ENCODE peak calls at places on chromosomes 3 and 15, in eight cellular contexts. J, M, G, P, W, F, D and Q are unnamed samples.

GRCh38 chr3:8607285-8608040 is 37.1 kb downstream of the SSUH2 start:
- DNase-seq in W (peak; percentile 69), F (peak; percentile 57), G (peak; percentile 13), M (no peak), D (no peak), J (peak; percentile 85), P (peak; percentile 76), Q (peak; percentile 72)

GRCh38 chr15:43911235-43911661 is 84.4 kb downstream of the WDR76 start:
- DNase-seq in W (no peak), J (peak; percentile 96), F (peak; percentile 73), M (no peak), D (no peak), P (peak; percentile 46), G (no peak), Q (no peak)

GRCh38 chr3:193509103-193509965 is 45.4 kb downstream of the ATP13A4 start:
- DNase-seq in D (no peak), F (no peak), J (peak; percentile 14), G (no peak), P (no peak), W (no peak), M (no peak), Q (no peak)

GRCh38 chr3:160196511-160197104 is 28.6 kb upstream of the C3orf80 start:
- DNase-seq in F (no peak), G (no peak), W (no peak), M (no peak), P (peak; percentile 72), D (no peak), J (no peak), Q (no peak)

GRCh38 chr3:4350789-4351163 is 47.6 kb downstream of the SETMAR start:
- DNase-seq in F (peak; percentile 32), J (peak; percentile 75), W (peak; percentile 44), G (peak; percentile 79), D (no peak), M (no peak), P (peak; percentile 33), Q (peak; percentile 59)

GRCh38 chr3:15281817-15282216 is 50.6 kb downstream of the SH3BP5 start:
- DNase-seq in W (no peak), F (no peak), J (no peak), D (no peak), G (no peak), P (peak; percentile 6), M (no peak), Q (no peak)

GRCh38 chr15:67707520-67708283 is 117.6 kb upstream of the SKOR1 start:
- DNase-seq in P (no peak), J (no peak), G (no peak), M (no peak), F (no peak), D (no peak), W (no peak), Q (no peak)

GRCh38 chr3:2099028-2099671 is 484 bp downstream of the CNTN4 start:
- DNase-seq in G (no peak), J (peak; percentile 10), W (peak; percentile 46), P (peak; percentile 25), F (no peak), M (peak; percentile 92), D (peak; percentile 51), Q (no peak)

GRCh38 chr15:33963831-33964664 is 4.2 kb upstream of the CHRM5 start:
- DNase-seq in G (peak; percentile 63), M (no peak), P (no peak), F (peak; percentile 2), W (no peak), D (no peak), J (peak; percentile 47), Q (no peak)

GRCh38 chr15:95680693-95681092 is 649.8 kb upstream of the NR2F2 start:
- DNase-seq in M (no peak), D (no peak), W (no peak), F (no peak), P (no peak), G (no peak), J (peak; percentile 20), Q (no peak)

GRCh38 chr3:44392489-44392888 is 53.9 kb downstream of the TCAIM start:
- DNase-seq in M (no peak), G (no peak), P (no peak), J (no peak), F (no peak), D (no peak), W (no peak), Q (no peak)

GRCh38 chr3:97291901-97292300 is 472.7 kb upstream of the ARL6 start:
- DNase-seq in J (no peak), W (no peak), F (no peak), M (peak; percentile 86), D (peak; percentile 42), G (no peak), P (no peak), Q (no peak)

GRCh38 chr3:159252772-159253384 is 451.0 kb downstream of the MFSD1 start:
- DNase-seq in D (no peak), P (no peak), J (peak; percentile 62), G (peak; percentile 68), M (no peak), W (no peak), F (peak; percentile 36), Q (no peak)

GRCh38 chr15:68691667-68692066 is 112.9 kb downstream of the CORO2B start:
- DNase-seq in P (no peak), F (no peak), M (no peak), W (peak; percentile 45), J (peak; percentile 46), D (no peak), G (no peak), Q (peak; percentile 30)

GRCh38 chr15:28020644-28021043 is 78.5 kb downstream of the OCA2 start:
- DNase-seq in W (no peak), J (no peak), P (no peak), G (no peak), D (no peak), F (no peak), M (no peak), Q (no peak)

GRCh38 chr3:111768571-111769100 is 90.4 kb upstream of the PHLDB2 start:
- DNase-seq in F (peak; percentile 77), W (no peak), M (no peak), P (no peak), G (no peak), J (peak; percentile 94), D (no peak), Q (peak; percentile 27)